ENCODE peak calls at places on chromosomes 4 and X, in seven cellular contexts. One of them, this sample, is unnamed.

GRCh38 chr4:7590205-7590604 is 155.5 kb upstream of the PSAPL1 start:
- DNase-seq in nucleus accumbens: no peak
- DNase-seq in ACHN: no peak
- DNase-seq in activated T-helper 1 cell treated with anti-CD3 and anti-CD28 coated beads, Interleukin-2, amount 50 U/mL, for 16 hours: no peak
- DNase-seq in EL: peak; percentile 26
- DNase-seq in NCI-H460: no peak
- DNase-seq in psoas muscle: no peak
- DNase-seq in this sample: no peak

GRCh38 chrX:72120798-72121197 is 10.9 kb downstream of the RTL5 start:
- DNase-seq in nucleus accumbens: no peak
- DNase-seq in ACHN: no peak
- DNase-seq in activated T-helper 1 cell treated with anti-CD3 and anti-CD28 coated beads, Interleukin-2, amount 50 U/mL, for 16 hours: no peak
- DNase-seq in EL: no peak
- DNase-seq in NCI-H460: no peak
- DNase-seq in psoas muscle: no peak
- DNase-seq in this sample: peak; percentile 68

GRCh38 chr4:53932784-53933183 is 131.6 kb downstream of the CHIC2 start:
- DNase-seq in nucleus accumbens: no peak
- DNase-seq in ACHN: no peak
- DNase-seq in activated T-helper 1 cell treated with anti-CD3 and anti-CD28 coated beads, Interleukin-2, amount 50 U/mL, for 16 hours: no peak
- DNase-seq in EL: peak; percentile 90
- DNase-seq in NCI-H460: no peak
- DNase-seq in psoas muscle: no peak
- DNase-seq in this sample: no peak

GRCh38 chr4:87066403-87067119 is 131.8 kb downstream of the AFF1 start:
- DNase-seq in nucleus accumbens: no peak
- DNase-seq in ACHN: no peak
- DNase-seq in activated T-helper 1 cell treated with anti-CD3 and anti-CD28 coated beads, Interleukin-2, amount 50 U/mL, for 16 hours: no peak
- DNase-seq in EL: no peak
- DNase-seq in NCI-H460: no peak
- DNase-seq in psoas muscle: no peak
- DNase-seq in this sample: no peak

GRCh38 chrX:1528186-1528883 is 8.7 kb downstream of the P2RY8 start:
- DNase-seq in nucleus accumbens: no peak
- DNase-seq in ACHN: no peak
- DNase-seq in activated T-helper 1 cell treated with anti-CD3 and anti-CD28 coated beads, Interleukin-2, amount 50 U/mL, for 16 hours: no peak
- DNase-seq in EL: no peak
- DNase-seq in NCI-H460: no peak
- DNase-seq in psoas muscle: no peak
- DNase-seq in this sample: no peak

GRCh38 chrX:71532078-71532752 is 689 bp upstream of the OGT start:
- DNase-seq in nucleus accumbens: peak; percentile 10
- DNase-seq in ACHN: peak; percentile 58
- DNase-seq in activated T-helper 1 cell treated with anti-CD3 and anti-CD28 coated beads, Interleukin-2, amount 50 U/mL, for 16 hours: peak; percentile 11
- DNase-seq in EL: peak; percentile 62
- DNase-seq in NCI-H460: peak; percentile 15
- DNase-seq in psoas muscle: no peak
- DNase-seq in this sample: no peak

GRCh38 chr4:122764808-122765189 is 32.3 kb downstream of the BBS12 start:
- DNase-seq in nucleus accumbens: no peak
- DNase-seq in ACHN: peak; percentile 76
- DNase-seq in activated T-helper 1 cell treated with anti-CD3 and anti-CD28 coated beads, Interleukin-2, amount 50 U/mL, for 16 hours: no peak
- DNase-seq in EL: peak; percentile 83
- DNase-seq in NCI-H460: peak; percentile 82
- DNase-seq in psoas muscle: no peak
- DNase-seq in this sample: no peak

GRCh38 chr4:12172198-12172970 is 743.7 kb upstream of the HS3ST1 start:
- DNase-seq in nucleus accumbens: no peak
- DNase-seq in ACHN: no peak
- DNase-seq in activated T-helper 1 cell treated with anti-CD3 and anti-CD28 coated beads, Interleukin-2, amount 50 U/mL, for 16 hours: no peak
- DNase-seq in EL: no peak
- DNase-seq in NCI-H460: no peak
- DNase-seq in psoas muscle: no peak
- DNase-seq in this sample: no peak

GRCh38 chr4:168593399-168593798 is 96.5 kb downstream of the PALLD start:
- DNase-seq in nucleus accumbens: no peak
- DNase-seq in ACHN: no peak
- DNase-seq in activated T-helper 1 cell treated with anti-CD3 and anti-CD28 coated beads, Interleukin-2, amount 50 U/mL, for 16 hours: no peak
- DNase-seq in EL: no peak
- DNase-seq in NCI-H460: no peak
- DNase-seq in psoas muscle: no peak
- DNase-seq in this sample: no peak

GRCh38 chrX:10111364-10112148 is 45.2 kb upstream of the CLCN4 start:
- DNase-seq in nucleus accumbens: peak; percentile 24
- DNase-seq in ACHN: no peak
- DNase-seq in activated T-helper 1 cell treated with anti-CD3 and anti-CD28 coated beads, Interleukin-2, amount 50 U/mL, for 16 hours: peak; percentile 32
- DNase-seq in EL: no peak
- DNase-seq in NCI-H460: no peak
- DNase-seq in psoas muscle: no peak
- DNase-seq in this sample: no peak

GRCh38 chrX:132375941-132376340 is 112.9 kb downstream of the MBNL3 start:
- DNase-seq in nucleus accumbens: no peak
- DNase-seq in ACHN: peak; percentile 0
- DNase-seq in activated T-helper 1 cell treated with anti-CD3 and anti-CD28 coated beads, Interleukin-2, amount 50 U/mL, for 16 hours: no peak
- DNase-seq in EL: no peak
- DNase-seq in NCI-H460: no peak
- DNase-seq in psoas muscle: no peak
- DNase-seq in this sample: no peak

GRCh38 chrX:70970482-70970999 is 39.6 kb upstream of the SLC7A3 start:
- DNase-seq in nucleus accumbens: no peak
- DNase-seq in ACHN: peak; percentile 25
- DNase-seq in activated T-helper 1 cell treated with anti-CD3 and anti-CD28 coated beads, Interleukin-2, amount 50 U/mL, for 16 hours: no peak
- DNase-seq in EL: peak; percentile 7
- DNase-seq in NCI-H460: peak; percentile 11
- DNase-seq in psoas muscle: no peak
- DNase-seq in this sample: peak; percentile 6

GRCh38 chr4:105933083-105933482 is 37.8 kb downstream of the NPNT start:
- DNase-seq in nucleus accumbens: no peak
- DNase-seq in ACHN: no peak
- DNase-seq in activated T-helper 1 cell treated with anti-CD3 and anti-CD28 coated beads, Interleukin-2, amount 50 U/mL, for 16 hours: no peak
- DNase-seq in EL: no peak
- DNase-seq in NCI-H460: no peak
- DNase-seq in psoas muscle: no peak
- DNase-seq in this sample: no peak

GRCh38 chr4:15778191-15778741 is at the start of gene CD38:
- DNase-seq in nucleus accumbens: peak; percentile 44
- DNase-seq in ACHN: no peak
- DNase-seq in activated T-helper 1 cell treated with anti-CD3 and anti-CD28 coated beads, Interleukin-2, amount 50 U/mL, for 16 hours: no peak
- DNase-seq in EL: peak; percentile 21
- DNase-seq in NCI-H460: no peak
- DNase-seq in psoas muscle: peak; percentile 33
- DNase-seq in this sample: no peak

GRCh38 chr4:140256941-140257340 is 103.0 kb upstream of the MAML3 start:
- DNase-seq in nucleus accumbens: no peak
- DNase-seq in ACHN: no peak
- DNase-seq in activated T-helper 1 cell treated with anti-CD3 and anti-CD28 coated beads, Interleukin-2, amount 50 U/mL, for 16 hours: no peak
- DNase-seq in EL: peak; percentile 85
- DNase-seq in NCI-H460: peak; percentile 55
- DNase-seq in psoas muscle: no peak
- DNase-seq in this sample: no peak

GRCh38 chr4:125016892-125017299 is 297.9 kb upstream of the FAT4 start:
- DNase-seq in nucleus accumbens: no peak
- DNase-seq in ACHN: no peak
- DNase-seq in activated T-helper 1 cell treated with anti-CD3 and anti-CD28 coated beads, Interleukin-2, amount 50 U/mL, for 16 hours: no peak
- DNase-seq in EL: no peak
- DNase-seq in NCI-H460: no peak
- DNase-seq in psoas muscle: no peak
- DNase-seq in this sample: no peak